ENCODE peak calls at places on chromosomes 4 and X, in ten cellular contexts. One of them, this sample, is unnamed. For H3K36me3, the result is how much of the 10 kb centered on the place peaks cover.

GRCh38 chr4:8195841-8196460 is 3.1 kb upstream of the SH3TC1 start:
- DNase-seq in H1: no peak
- DNase-seq in sigmoid colon: no peak
- DNase-seq in HepG2: no peak
- DNase-seq in GM23338: no peak
- DNase-seq in endothelial cell of umbilical vein: peak
- DNase-seq in upper lobe of left lung: no peak
- DNase-seq in transverse colon: no peak
- DNase-seq in Panc1: no peak
- DNase-seq in K562: no peak
- DNase-seq in this sample: no peak

GRCh38 chr4:23235613-23236390 is 543.1 kb downstream of the GBA3 start:
- DNase-seq in H1: no peak
- DNase-seq in sigmoid colon: no peak
- DNase-seq in HepG2: no peak
- DNase-seq in GM23338: peak
- DNase-seq in endothelial cell of umbilical vein: no peak
- DNase-seq in upper lobe of left lung: no peak
- DNase-seq in transverse colon: no peak
- DNase-seq in Panc1: no peak
- DNase-seq in K562: no peak
- DNase-seq in this sample: no peak

GRCh38 chrX:123878177-123878576 is 18.3 kb downstream of the XIAP start:
- DNase-seq in H1: no peak
- DNase-seq in sigmoid colon: no peak
- DNase-seq in HepG2: no peak
- DNase-seq in GM23338: no peak
- DNase-seq in endothelial cell of umbilical vein: peak
- DNase-seq in upper lobe of left lung: no peak
- DNase-seq in transverse colon: no peak
- DNase-seq in Panc1: no peak
- DNase-seq in K562: no peak
- DNase-seq in this sample: no peak

GRCh38 chr4:67879486-67879885 is 4.3 kb downstream of the TMPRSS11D start:
- DNase-seq in H1: no peak
- DNase-seq in sigmoid colon: no peak
- DNase-seq in HepG2: no peak
- DNase-seq in GM23338: no peak
- DNase-seq in endothelial cell of umbilical vein: no peak
- DNase-seq in upper lobe of left lung: no peak
- DNase-seq in transverse colon: no peak
- DNase-seq in Panc1: no peak
- DNase-seq in K562: no peak
- DNase-seq in this sample: no peak

GRCh38 chr4:64617813-64618212 is 208.6 kb upstream of the TECRL start:
- DNase-seq in H1: no peak
- DNase-seq in sigmoid colon: no peak
- DNase-seq in HepG2: no peak
- DNase-seq in GM23338: peak
- DNase-seq in endothelial cell of umbilical vein: no peak
- DNase-seq in upper lobe of left lung: no peak
- DNase-seq in transverse colon: no peak
- DNase-seq in Panc1: no peak
- DNase-seq in K562: no peak
- DNase-seq in this sample: no peak

GRCh38 chr4:85603437-85604336 is 128.7 kb downstream of the ARHGAP24 start:
- DNase-seq in H1: no peak
- DNase-seq in sigmoid colon: no peak
- DNase-seq in HepG2: no peak
- DNase-seq in GM23338: no peak
- DNase-seq in endothelial cell of umbilical vein: peak
- DNase-seq in upper lobe of left lung: no peak
- DNase-seq in transverse colon: no peak
- DNase-seq in Panc1: no peak
- DNase-seq in K562: no peak
- DNase-seq in this sample: no peak

GRCh38 chr4:15197005-15197404 is 194.7 kb downstream of the CPEB2 start:
- DNase-seq in H1: no peak
- DNase-seq in sigmoid colon: no peak
- DNase-seq in HepG2: peak
- DNase-seq in GM23338: peak
- DNase-seq in endothelial cell of umbilical vein: peak
- DNase-seq in upper lobe of left lung: no peak
- DNase-seq in transverse colon: no peak
- DNase-seq in Panc1: no peak
- DNase-seq in K562: peak
- DNase-seq in this sample: no peak

GRCh38 chrX:19225906-19226305 is 103.6 kb upstream of the ADGRG2 start:
- DNase-seq in H1: no peak
- DNase-seq in sigmoid colon: no peak
- DNase-seq in HepG2: no peak
- DNase-seq in GM23338: peak
- DNase-seq in endothelial cell of umbilical vein: no peak
- DNase-seq in upper lobe of left lung: no peak
- DNase-seq in transverse colon: no peak
- DNase-seq in Panc1: no peak
- DNase-seq in K562: no peak
- DNase-seq in this sample: no peak

GRCh38 chr4:54709281-54709854 is 51.6 kb downstream of the KIT start:
- DNase-seq in H1: no peak
- DNase-seq in sigmoid colon: no peak
- DNase-seq in HepG2: no peak
- DNase-seq in GM23338: no peak
- DNase-seq in endothelial cell of umbilical vein: no peak
- DNase-seq in upper lobe of left lung: peak
- DNase-seq in transverse colon: no peak
- DNase-seq in Panc1: no peak
- DNase-seq in K562: no peak
- DNase-seq in this sample: no peak

GRCh38 chrX:40366661-40367060 is 214.1 kb upstream of the ATP6AP2 start:
- DNase-seq in H1: peak
- DNase-seq in sigmoid colon: no peak
- DNase-seq in HepG2: no peak
- DNase-seq in GM23338: peak
- DNase-seq in endothelial cell of umbilical vein: no peak
- DNase-seq in upper lobe of left lung: no peak
- DNase-seq in transverse colon: no peak
- DNase-seq in Panc1: no peak
- DNase-seq in K562: no peak
- DNase-seq in this sample: no peak

GRCh38 chrX:139724626-139725025 is 16.7 kb upstream of the MCF2 start:
- DNase-seq in H1: no peak
- DNase-seq in sigmoid colon: no peak
- DNase-seq in HepG2: no peak
- DNase-seq in GM23338: no peak
- DNase-seq in endothelial cell of umbilical vein: no peak
- DNase-seq in upper lobe of left lung: no peak
- DNase-seq in transverse colon: no peak
- DNase-seq in Panc1: no peak
- DNase-seq in K562: no peak
- DNase-seq in this sample: no peak

GRCh38 chr4:35364321-35364870 is 879.9 kb downstream of the ARAP2 start:
- DNase-seq in H1: no peak
- DNase-seq in sigmoid colon: no peak
- DNase-seq in HepG2: no peak
- DNase-seq in GM23338: no peak
- DNase-seq in endothelial cell of umbilical vein: no peak
- DNase-seq in upper lobe of left lung: no peak
- DNase-seq in transverse colon: no peak
- DNase-seq in Panc1: no peak
- DNase-seq in K562: no peak
- DNase-seq in this sample: no peak

GRCh38 chrX:72280210-72280882 is 3.3 kb upstream of the RPS4X start:
- DNase-seq in H1: no peak
- DNase-seq in sigmoid colon: no peak
- DNase-seq in HepG2: no peak
- DNase-seq in GM23338: no peak
- DNase-seq in endothelial cell of umbilical vein: no peak
- DNase-seq in upper lobe of left lung: no peak
- DNase-seq in transverse colon: no peak
- DNase-seq in Panc1: no peak
- DNase-seq in K562: peak
- DNase-seq in this sample: no peak

GRCh38 chrX:21487832-21488231 is 113.6 kb downstream of the CNKSR2 start:
- DNase-seq in H1: no peak
- DNase-seq in sigmoid colon: no peak
- DNase-seq in HepG2: peak
- DNase-seq in GM23338: peak
- DNase-seq in endothelial cell of umbilical vein: peak
- DNase-seq in upper lobe of left lung: no peak
- DNase-seq in transverse colon: no peak
- DNase-seq in Panc1: no peak
- DNase-seq in K562: no peak
- DNase-seq in this sample: no peak

GRCh38 chrX:28997716-28998115 is 410.5 kb downstream of the IL1RAPL1 start:
- DNase-seq in H1: no peak
- DNase-seq in sigmoid colon: no peak
- DNase-seq in HepG2: no peak
- DNase-seq in GM23338: no peak
- DNase-seq in endothelial cell of umbilical vein: no peak
- DNase-seq in upper lobe of left lung: no peak
- DNase-seq in transverse colon: no peak
- DNase-seq in Panc1: no peak
- DNase-seq in K562: no peak
- DNase-seq in this sample: no peak

GRCh38 chrX:101430457-101431078 is 22.5 kb downstream of the HNRNPH2 start:
- DNase-seq in H1: no peak
- DNase-seq in sigmoid colon: no peak
- DNase-seq in HepG2: no peak
- DNase-seq in GM23338: no peak
- DNase-seq in endothelial cell of umbilical vein: no peak
- DNase-seq in upper lobe of left lung: no peak
- DNase-seq in transverse colon: no peak
- DNase-seq in Panc1: no peak
- DNase-seq in K562: no peak
- DNase-seq in this sample: no peak

GRCh38 chrX:8036914-8037313 is 109.7 kb upstream of the PNPLA4 start:
- DNase-seq in H1: no peak
- DNase-seq in sigmoid colon: no peak
- DNase-seq in HepG2: no peak
- DNase-seq in GM23338: no peak
- DNase-seq in endothelial cell of umbilical vein: no peak
- DNase-seq in upper lobe of left lung: no peak
- DNase-seq in transverse colon: no peak
- DNase-seq in Panc1: no peak
- DNase-seq in K562: no peak
- DNase-seq in this sample: no peak

GRCh38 chr4:11451720-11452119 is 23.0 kb upstream of the HS3ST1 start:
- DNase-seq in H1: no peak
- DNase-seq in sigmoid colon: no peak
- DNase-seq in HepG2: no peak
- DNase-seq in GM23338: no peak
- DNase-seq in endothelial cell of umbilical vein: no peak
- DNase-seq in upper lobe of left lung: no peak
- DNase-seq in transverse colon: no peak
- DNase-seq in Panc1: no peak
- DNase-seq in K562: no peak
- DNase-seq in this sample: no peak

GRCh38 chrX:16368696-16369095 is 201.4 kb downstream of the MAGEB17 start:
- DNase-seq in H1: no peak
- DNase-seq in sigmoid colon: no peak
- DNase-seq in HepG2: no peak
- DNase-seq in GM23338: no peak
- DNase-seq in endothelial cell of umbilical vein: no peak
- DNase-seq in upper lobe of left lung: no peak
- DNase-seq in transverse colon: no peak
- DNase-seq in Panc1: no peak
- DNase-seq in K562: no peak
- DNase-seq in this sample: no peak

GRCh38 chr4:118557298-118557851 is 127.8 kb upstream of the METTL14 start:
- DNase-seq in H1: no peak
- DNase-seq in sigmoid colon: no peak
- DNase-seq in HepG2: no peak
- DNase-seq in GM23338: no peak
- DNase-seq in endothelial cell of umbilical vein: no peak
- DNase-seq in upper lobe of left lung: no peak
- DNase-seq in transverse colon: no peak
- DNase-seq in Panc1: no peak
- DNase-seq in K562: no peak
- DNase-seq in this sample: peak

GRCh38 chr4:59374416-59374815 is 1825.7 kb upstream of the ADGRL3 start:
- DNase-seq in H1: no peak
- DNase-seq in sigmoid colon: no peak
- DNase-seq in HepG2: peak
- DNase-seq in GM23338: peak
- DNase-seq in endothelial cell of umbilical vein: no peak
- DNase-seq in upper lobe of left lung: no peak
- DNase-seq in transverse colon: no peak
- DNase-seq in Panc1: no peak
- DNase-seq in K562: no peak
- DNase-seq in this sample: no peak

GRCh38 chr4:158033416-158033863 is 139.4 kb downstream of the GASK1B start:
- DNase-seq in H1: no peak
- DNase-seq in sigmoid colon: no peak
- DNase-seq in HepG2: peak
- DNase-seq in GM23338: no peak
- DNase-seq in endothelial cell of umbilical vein: peak
- DNase-seq in upper lobe of left lung: no peak
- DNase-seq in transverse colon: no peak
- DNase-seq in Panc1: no peak
- DNase-seq in K562: no peak
- DNase-seq in this sample: no peak
- TF ChIP-seq POLR2AphosphoS5 in H1: no peak
- TF ChIP-seq POLR2AphosphoS5 in sigmoid colon: no peak
- TF ChIP-seq POLR2AphosphoS5 in HepG2: no peak
- TF ChIP-seq POLR2AphosphoS5 in GM23338: no peak
- TF ChIP-seq POLR2AphosphoS5 in endothelial cell of umbilical vein: peak
- TF ChIP-seq POLR2AphosphoS5 in upper lobe of left lung: no peak
- TF ChIP-seq POLR2AphosphoS5 in transverse colon: no peak
- TF ChIP-seq POLR2AphosphoS5 in Panc1: no peak
- TF ChIP-seq POLR2AphosphoS5 in K562: no peak
- TF ChIP-seq POLR2AphosphoS5 in this sample: no peak

GRCh38 chr4:80062527-80062926 is 10.5 kb downstream of the ANTXR2 start:
- DNase-seq in H1: no peak
- DNase-seq in sigmoid colon: no peak
- DNase-seq in HepG2: no peak
- DNase-seq in GM23338: no peak
- DNase-seq in endothelial cell of umbilical vein: no peak
- DNase-seq in upper lobe of left lung: no peak
- DNase-seq in transverse colon: no peak
- DNase-seq in Panc1: no peak
- DNase-seq in K562: peak
- DNase-seq in this sample: no peak
- H3K36me3 ChIP-seq in H1: under half
- H3K36me3 ChIP-seq in sigmoid colon: under half
- H3K36me3 ChIP-seq in HepG2: under half
- H3K36me3 ChIP-seq in GM23338: under half
- H3K36me3 ChIP-seq in endothelial cell of umbilical vein: under half
- H3K36me3 ChIP-seq in upper lobe of left lung: under half
- H3K36me3 ChIP-seq in transverse colon: under half
- H3K36me3 ChIP-seq in Panc1: under half
- H3K36me3 ChIP-seq in K562: half or more
- H3K36me3 ChIP-seq in this sample: under half

GRCh38 chr4:154332681-154333421 is 158.7 kb downstream of the DCHS2 start:
- DNase-seq in H1: peak
- DNase-seq in sigmoid colon: peak
- DNase-seq in HepG2: no peak
- DNase-seq in GM23338: peak
- DNase-seq in endothelial cell of umbilical vein: no peak
- DNase-seq in upper lobe of left lung: no peak
- DNase-seq in transverse colon: peak
- DNase-seq in Panc1: no peak
- DNase-seq in K562: no peak
- DNase-seq in this sample: no peak
- TF ChIP-seq POLR2AphosphoS5 in H1: no peak
- TF ChIP-seq POLR2AphosphoS5 in sigmoid colon: no peak
- TF ChIP-seq POLR2AphosphoS5 in HepG2: no peak
- TF ChIP-seq POLR2AphosphoS5 in GM23338: no peak
- TF ChIP-seq POLR2AphosphoS5 in endothelial cell of umbilical vein: no peak
- TF ChIP-seq POLR2AphosphoS5 in upper lobe of left lung: no peak
- TF ChIP-seq POLR2AphosphoS5 in transverse colon: no peak
- TF ChIP-seq POLR2AphosphoS5 in Panc1: no peak
- TF ChIP-seq POLR2AphosphoS5 in K562: no peak
- TF ChIP-seq POLR2AphosphoS5 in this sample: no peak

GRCh38 chr4:153595894-153596601 is 88.0 kb upstream of the TLR2 start:
- DNase-seq in H1: no peak
- DNase-seq in sigmoid colon: no peak
- DNase-seq in HepG2: no peak
- DNase-seq in GM23338: no peak
- DNase-seq in endothelial cell of umbilical vein: no peak
- DNase-seq in upper lobe of left lung: no peak
- DNase-seq in transverse colon: no peak
- DNase-seq in Panc1: no peak
- DNase-seq in K562: no peak
- DNase-seq in this sample: no peak
- H3K36me3 ChIP-seq in H1: under half
- H3K36me3 ChIP-seq in sigmoid colon: under half
- H3K36me3 ChIP-seq in HepG2: under half
- H3K36me3 ChIP-seq in GM23338: under half
- H3K36me3 ChIP-seq in endothelial cell of umbilical vein: under half
- H3K36me3 ChIP-seq in upper lobe of left lung: half or more
- H3K36me3 ChIP-seq in transverse colon: under half
- H3K36me3 ChIP-seq in Panc1: under half
- H3K36me3 ChIP-seq in K562: half or more
- H3K36me3 ChIP-seq in this sample: under half